ENCODE peak calls at places on chromosomes 12 and 14, in five cellular contexts. K is left ventricle myocardium inferior, P is IMR-90, V is kidney, S is astrocyte. C is an unnamed sample.

GRCh38 chr14:69663322-69663686 is 51.9 kb downstream of the SUSD6 start:
- DNase-seq in K (no peak), P (no peak), V (no peak), S (no peak), C (no peak)

GRCh38 chr14:65159281-65160062 is 57.2 kb upstream of the MAX start:
- DNase-seq in K (no peak), P (no peak), V (no peak), S (peak), C (no peak)

GRCh38 chr14:54877015-54877702 is 25.5 kb downstream of the GCH1 start:
- DNase-seq in K (no peak), P (peak), V (no peak), S (peak), C (peak)

GRCh38 chr14:58637391-58638230 is at the start of gene DACT1:
- DNase-seq in K (peak), P (peak), V (peak), S (peak), C (peak)

GRCh38 chr12:3977621-3978020 is 104.4 kb upstream of the PARP11 start:
- DNase-seq in K (no peak), P (no peak), V (no peak), S (no peak), C (no peak)

GRCh38 chr12:1519642-1520041 is 74.7 kb downstream of the FBXL14 start:
- DNase-seq in K (no peak), P (no peak), V (no peak), S (no peak), C (no peak)

GRCh38 chr12:84512751-84513150 is 399.8 kb downstream of the SLC6A15 start:
- DNase-seq in K (no peak), P (no peak), V (no peak), S (no peak), C (peak)

GRCh38 chr14:50792634-50793068 is 38.3 kb downstream of the NIN start:
- DNase-seq in K (no peak), P (no peak), V (no peak), S (no peak), C (no peak)

GRCh38 chr14:102208741-102209140 is 69.0 kb downstream of the WDR20 start:
- DNase-seq in K (no peak), P (no peak), V (no peak), S (no peak), C (no peak)

GRCh38 chr12:110704750-110705149 is 15.8 kb upstream of the HVCN1 start:
- DNase-seq in K (no peak), P (no peak), V (no peak), S (no peak), C (no peak)

GRCh38 chr12:13964666-13965065 is 16.7 kb downstream of the GRIN2B start:
- DNase-seq in K (no peak), P (no peak), V (no peak), S (no peak), C (no peak)

GRCh38 chr14:100586520-100587247 is 533 bp downstream of the BEGAIN start:
- DNase-seq in K (peak), P (no peak), V (peak), S (peak), C (peak)

GRCh38 chr12:59780605-59781135 is 184.8 kb downstream of the SLC16A7 start:
- DNase-seq in K (no peak), P (peak), V (no peak), S (peak), C (peak)

GRCh38 chr14:104984056-104984894 is 1.3 kb upstream of the CLBA1 start:
- DNase-seq in K (no peak), P (no peak), V (peak), S (no peak), C (no peak)

GRCh38 chr12:81330480-81330879 is 252.6 kb downstream of the ACSS3 start:
- DNase-seq in K (no peak), P (no peak), V (no peak), S (no peak), C (peak)

GRCh38 chr14:51818748-51819386 is 41.5 kb upstream of the GNG2 start:
- DNase-seq in K (no peak), P (no peak), V (no peak), S (no peak), C (no peak)

GRCh38 chr14:24274101-24274543 is 2.7 kb upstream of the RABGGTA start:
- DNase-seq in K (no peak), P (peak), V (no peak), S (no peak), C (peak)

GRCh38 chr12:128298091-128298490 is 31.1 kb downstream of the TMEM132C start:
- DNase-seq in K (no peak), P (no peak), V (no peak), S (no peak), C (no peak)

GRCh38 chr12:9106067-9106466 is 9.7 kb downstream of the A2M start:
- DNase-seq in K (no peak), P (no peak), V (no peak), S (no peak), C (no peak)

GRCh38 chr12:2794261-2794735 is 472 bp upstream of the FKBP4 start:
- DNase-seq in K (no peak), P (no peak), V (no peak), S (peak), C (peak)

GRCh38 chr12:119222222-119222951 is 43.7 kb downstream of the HSPB8 start:
- DNase-seq in K (no peak), P (no peak), V (no peak), S (no peak), C (no peak)

GRCh38 chr12:20339060-20339459 is 29.3 kb upstream of the PDE3A start:
- DNase-seq in K (no peak), P (no peak), V (no peak), S (peak), C (no peak)

GRCh38 chr14:99124482-99125104 is 147.4 kb downstream of the BCL11B start:
- DNase-seq in K (no peak), P (no peak), V (no peak), S (no peak), C (no peak)

GRCh38 chr12:80714055-80714454 is 2.7 kb upstream of the MYF5 start:
- DNase-seq in K (no peak), P (peak), V (no peak), S (peak), C (peak)

GRCh38 chr12:121131941-121132341 is 735 bp upstream of the P2RX7 start:
- DNase-seq in K (no peak), P (no peak), V (no peak), S (no peak), C (no peak)

GRCh38 chr14:75453817-75454434 is 26.1 kb downstream of the JDP2 start:
- DNase-seq in K (no peak), P (no peak), V (no peak), S (no peak), C (no peak)

GRCh38 chr14:92409069-92409468 is 86.1 kb downstream of the SLC24A4 start:
- DNase-seq in K (peak), P (no peak), V (no peak), S (no peak), C (peak)

GRCh38 chr12:21456291-21456780 is 18.9 kb downstream of the PYROXD1 start:
- DNase-seq in K (no peak), P (no peak), V (no peak), S (no peak), C (no peak)

GRCh38 chr14:58278177-58278576 is 20.2 kb upstream of the ARID4A start:
- DNase-seq in K (no peak), P (no peak), V (no peak), S (no peak), C (no peak)

GRCh38 chr14:100803694-100804075 is 22.2 kb upstream of the MEG3 start:
- DNase-seq in K (no peak), P (no peak), V (peak), S (no peak), C (no peak)

GRCh38 chr14:35534130-35534883 is at the start of gene INSM2:
- DNase-seq in K (no peak), P (peak), V (peak), S (no peak), C (no peak)

GRCh38 chr12:77893918-77894317 is 63.2 kb downstream of the NAV3 start:
- DNase-seq in K (no peak), P (peak), V (no peak), S (peak), C (peak)

GRCh38 chr12:55642275-55643068 is 5.8 kb downstream of the OR10P1 start:
- DNase-seq in K (no peak), P (no peak), V (no peak), S (no peak), C (no peak)
- TF ChIP-seq CTCF in K (no peak), P (no peak), V (no peak), S (no peak), C (no peak)

GRCh38 chr14:23237772-23238594 is at the start of gene RNF212B:
- DNase-seq in K (peak), P (peak), V (peak), S (peak), C (peak)
- H3K4me3 ChIP-seq in K (peak), P (peak), V (peak), S (peak), C (peak)

GRCh38 chr14:94823556-94824341 is 53.8 kb upstream of the GSC start:
- DNase-seq in K (no peak), P (no peak), V (no peak), S (peak), C (peak)
- TF ChIP-seq CTCF in K (no peak), P (no peak), V (no peak), S (peak), C (no peak)

DNA sequence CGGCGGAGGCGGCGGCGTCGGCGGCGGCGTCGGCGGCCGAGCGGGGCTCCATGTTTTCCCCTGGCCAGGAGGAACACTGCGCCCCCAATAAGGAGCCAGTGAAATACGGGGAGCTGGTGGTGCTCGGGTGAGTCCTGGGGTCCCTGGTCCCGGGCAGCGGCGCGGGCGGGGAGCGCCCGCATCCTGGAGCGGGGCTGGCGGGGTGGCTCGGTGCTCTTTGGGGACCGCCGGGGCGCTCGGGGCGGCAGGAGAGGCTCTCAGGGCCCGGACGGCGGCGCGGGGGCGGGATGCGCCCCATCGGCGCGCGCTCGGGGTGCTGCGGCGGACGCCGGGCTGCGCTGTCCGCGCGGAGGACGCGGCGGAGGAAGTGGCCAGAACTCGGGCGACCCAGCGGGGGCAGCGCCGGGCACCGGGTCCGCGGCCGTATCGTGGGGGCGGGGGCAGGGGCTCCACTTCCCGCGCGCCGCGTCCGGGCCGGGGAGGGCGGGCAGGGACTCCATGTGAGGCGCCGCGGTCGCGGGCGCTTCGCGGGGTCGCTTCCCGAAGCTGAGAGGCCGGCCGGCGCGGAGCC is 485 bp downstream of the PELI2 start:
- DNase-seq in K (peak), P (no peak), V (peak), S (no peak), C (no peak)
- H3K4me3 ChIP-seq in K (peak), P (peak), V (peak), S (peak), C (peak)

DNA sequence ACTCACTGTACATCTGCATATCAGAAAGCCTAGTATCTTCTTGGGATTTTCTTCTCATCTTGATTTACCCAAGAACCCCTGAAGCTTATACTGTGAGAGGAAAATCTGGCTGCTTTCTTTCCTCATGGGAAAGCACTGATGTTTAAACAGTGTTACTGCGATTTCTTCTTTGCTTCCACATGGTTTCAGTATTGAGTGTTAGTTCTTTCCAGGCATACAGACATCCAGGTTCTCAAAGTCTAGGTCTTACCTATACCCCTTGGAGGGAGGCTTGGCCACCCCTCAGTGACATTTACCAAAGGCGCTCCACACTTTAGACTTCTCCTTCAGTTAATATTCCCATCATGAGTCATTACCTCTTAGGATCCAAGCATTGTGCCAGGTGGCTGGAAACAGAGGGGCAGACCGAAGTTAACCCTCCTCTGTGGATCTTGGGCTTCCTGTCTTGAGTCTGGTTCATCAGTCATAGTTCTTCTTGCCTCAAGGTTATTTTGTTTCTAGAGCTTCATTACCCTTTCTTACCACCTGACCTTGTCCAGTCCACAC is 79.1 kb downstream of the TMEM117 start:
- DNase-seq in K (no peak), P (no peak), V (no peak), S (no peak), C (no peak)
- TF ChIP-seq CTCF in K (peak), P (no peak), V (peak), S (peak), C (no peak)

GRCh38 chr12:64828713-64829112 is 4.3 kb downstream of the TBC1D30 start:
- DNase-seq in K (no peak), P (no peak), V (no peak), S (no peak), C (no peak)

GRCh38 chr12:64826234-64826633 is 1.8 kb downstream of the TBC1D30 start:
- DNase-seq in K (peak), P (peak), V (peak), S (peak), C (peak)

GRCh38 chr12:64824500-64825142 is at the start of gene TBC1D30:
- DNase-seq in K (no peak), P (peak), V (peak), S (peak), C (no peak)

GRCh38 chr12:64824130-64824499 is 332 bp upstream of the TBC1D30 start:
- DNase-seq in K (no peak), P (no peak), V (no peak), S (no peak), C (no peak)

DNA sequence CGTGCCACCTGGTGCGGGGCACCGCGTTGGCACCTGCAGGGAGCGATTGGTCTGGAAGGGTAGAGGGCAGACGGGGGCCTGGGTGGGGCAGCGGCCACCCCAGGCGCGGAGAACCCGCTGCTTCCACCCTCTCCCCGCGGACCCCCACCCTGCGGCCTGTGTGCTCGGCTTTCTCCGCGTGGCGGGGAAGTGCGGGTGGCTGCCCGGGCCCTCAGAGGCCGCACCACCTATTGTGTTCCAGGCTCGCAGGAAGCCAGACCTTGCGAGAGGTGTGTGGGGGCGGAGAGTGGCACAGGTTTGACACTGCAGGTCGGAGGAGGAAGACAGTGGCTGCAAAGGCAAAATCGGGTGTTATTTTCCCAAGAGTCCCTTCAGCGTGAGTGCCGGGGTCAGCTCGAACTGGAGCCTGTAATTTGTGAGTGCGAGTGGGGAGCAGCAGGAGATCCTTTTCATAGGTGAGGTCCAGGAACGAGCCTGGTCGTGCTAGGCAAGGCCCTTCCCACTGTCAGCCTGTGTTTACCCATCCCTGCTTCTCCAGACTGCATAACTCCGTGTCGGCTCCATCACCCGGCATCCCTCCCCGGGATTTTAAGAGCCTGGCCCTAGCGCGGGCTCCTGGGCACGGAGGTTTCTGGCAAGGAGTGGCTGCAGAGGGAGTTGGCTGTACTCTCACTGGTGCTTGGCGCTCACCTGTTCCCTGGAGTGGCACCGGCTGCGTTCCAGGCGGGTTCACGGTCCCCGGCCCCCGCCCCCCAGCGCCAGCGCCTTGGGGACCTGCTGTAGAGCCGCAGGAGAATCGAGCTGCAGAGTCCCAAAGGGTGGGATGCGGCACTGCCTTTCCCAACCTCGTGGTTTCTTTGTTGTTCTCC is 930 bp downstream of the TBC1D30 start:
- DNase-seq in K (no peak), P (no peak), V (no peak), S (no peak), C (no peak)
- H3K4me3 ChIP-seq in K (peak), P (no peak), V (peak), S (no peak), C (no peak)

GRCh38 chr14:72045271-72045670 is 113.0 kb downstream of the RGS6 start:
- DNase-seq in K (no peak), P (no peak), V (no peak), S (no peak), C (no peak)
- TF ChIP-seq CTCF in K (no peak), P (no peak), V (no peak), S (no peak), C (no peak)

DNA sequence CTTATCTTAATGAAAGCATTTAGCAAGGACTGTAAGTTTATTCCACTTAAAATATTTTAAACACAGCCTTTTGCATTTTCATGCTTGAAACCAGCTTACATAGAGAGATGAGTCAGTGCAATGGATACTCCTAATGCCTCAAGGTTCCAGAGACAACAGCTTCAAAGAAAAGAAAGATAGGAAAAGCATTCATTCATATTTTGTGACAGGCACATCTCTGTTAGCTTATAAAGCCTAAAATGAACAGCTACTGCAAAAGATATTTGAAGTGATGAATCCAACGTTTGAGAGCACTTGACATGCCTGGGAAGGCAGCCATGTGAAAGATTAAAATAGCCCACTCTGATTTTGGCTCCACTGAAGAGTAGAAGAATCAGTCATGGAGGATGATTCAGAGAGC is 814.5 kb downstream of the RPS29 start:
- DNase-seq in K (no peak), P (peak), V (no peak), S (peak), C (no peak)
- H3K4me3 ChIP-seq in K (peak), P (no peak), V (no peak), S (no peak), C (no peak)

C was measured in fibroblast of mammary gland.